ENCODE peak calls at places on chromosome 19, in nine cellular contexts. K is tibial nerve; Y is activated T-helper 1 cell treated with Interleukin-2 at 50 U/mL for 16 hours; Q is amniotic epithelial cell; M is colonic mucosa; R is DMS153; J is A549; W is fibroblast of villous mesenchyme; V is stimulated activated CD4-positive, alpha-beta T cell treated with anti-CD3 and anti-CD28 coated beads, Interleukin-2, amount 100 ng/mL, for 24 hours. H is an unnamed sample.

GRCh38 chr19:4052114-4052992 is 14.3 kb downstream of the ZBTB7A start:
- DNase-seq in K (no peak), Y (no peak), Q (peak; percentile 52), M (peak; percentile 90), R (no peak), J (peak; percentile 76), W (no peak), V (no peak), H (no peak)

GRCh38 chr19:50669319-50670101 is 20.3 kb downstream of the C19orf81 start:
- DNase-seq in K (no peak), Y (no peak), Q (peak; percentile 16), M (peak; percentile 27), R (peak; percentile 17), J (peak; percentile 61), W (peak; percentile 31), V (peak; percentile 63), H (no peak)

GRCh38 chr19:4328243-4328990 is 10.2 kb downstream of the STAP2 start:
- DNase-seq in K (peak; percentile 86), Y (peak; percentile 87), Q (peak; percentile 81), M (peak; percentile 94), R (no peak), J (peak; percentile 36), W (peak; percentile 96), V (peak; percentile 99), H (peak; percentile 59)

GRCh38 chr19:36245210-36246005 is 30.5 kb downstream of the ZNF146 start:
- DNase-seq in K (no peak), Y (no peak), Q (no peak), M (no peak), R (no peak), J (no peak), W (no peak), V (no peak), H (no peak)

GRCh38 chr19:30118760-30119159 is 176.7 kb downstream of the URI1 start:
- DNase-seq in K (no peak), Y (no peak), Q (no peak), M (no peak), R (no peak), J (no peak), W (no peak), V (no peak), H (no peak)

GRCh38 chr19:48445256-48445605 is 552 bp upstream of the GRWD1 start:
- DNase-seq in K (no peak), Y (no peak), Q (peak; percentile 92), M (no peak), R (peak; percentile 86), J (peak; percentile 93), W (peak; percentile 94), V (no peak), H (peak; percentile 52)

GRCh38 chr19:35309481-35310279 is 17.7 kb downstream of the MAG start:
- DNase-seq in K (no peak), Y (no peak), Q (peak; percentile 98), M (no peak), R (no peak), J (no peak), W (peak; percentile 74), V (no peak), H (no peak)

GRCh38 chr19:13072206-13072898 is 30.3 kb downstream of the LYL1 start:
- DNase-seq in K (no peak), Y (no peak), Q (no peak), M (no peak), R (no peak), J (no peak), W (no peak), V (no peak), H (no peak)

GRCh38 chr19:4638828-4639530 is at the start of gene TNFAIP8L1:
- DNase-seq in K (peak; percentile 97), Y (peak; percentile 98), Q (peak; percentile 92), M (peak; percentile 99), R (peak; percentile 84), J (peak; percentile 93), W (peak; percentile 96), V (peak; percentile 99), H (peak; percentile 25)

GRCh38 chr19:46716672-46717033 is 261 bp downstream of the PRKD2 start:
- DNase-seq in K (no peak), Y (no peak), Q (no peak), M (no peak), R (no peak), J (no peak), W (no peak), V (no peak), H (no peak)

GRCh38 chr19:27720155-27720554 is 1492.8 kb downstream of the UQCRFS1 start:
- DNase-seq in K (no peak), Y (no peak), Q (no peak), M (no peak), R (no peak), J (no peak), W (no peak), V (no peak), H (no peak)

GRCh38 chr19:16095071-16095571 is 16.6 kb upstream of the RAB8A start:
- DNase-seq in K (no peak), Y (no peak), Q (no peak), M (no peak), R (no peak), J (no peak), W (no peak), V (no peak), H (no peak)

GRCh38 chr19:2926341-2927031 is 18.3 kb downstream of the ZNF77 start:
- DNase-seq in K (no peak), Y (no peak), Q (no peak), M (no peak), R (no peak), J (no peak), W (no peak), V (no peak), H (no peak)

H was measured in BJ.